ENCODE peak calls at places on chromosome 15, in ten cellular contexts. C is thoracic aorta, A is fibroblast of mammary gland, G is upper lobe of right lung, S is heart left ventricle, T is astrocyte of the cerebellum, D is cardiac muscle cell, B is breast epithelium, W is lung, Y is body of pancreas. O is an unnamed sample.

GRCh38 chr15:64349375-64349774 is 6.6 kb downstream of the CSNK1G1 start:
- DNase-seq in C (no peak), A (no peak), G (no peak), S (no peak), T (no peak), D (no peak), B (no peak), W (no peak), Y (no peak), O (no peak)

GRCh38 chr15:41495736-41496599 is 2.3 kb downstream of the ITPKA start:
- DNase-seq in C (no peak), A (no peak), G (no peak), S (peak; percentile 30), T (no peak), D (no peak), B (no peak), W (no peak), Y (peak; percentile 59), O (no peak)

GRCh38 chr15:61794881-61795280 is 265.4 kb downstream of the VPS13C start:
- DNase-seq in C (no peak), A (peak; percentile 90), G (no peak), S (no peak), T (peak; percentile 50), D (no peak), B (no peak), W (no peak), Y (no peak), O (no peak)

GRCh38 chr15:94576889-94577533 is 345.6 kb downstream of the MCTP2 start:
- DNase-seq in C (no peak), A (peak; percentile 1), G (no peak), S (no peak), T (no peak), D (peak; percentile 20), B (no peak), W (no peak), Y (peak; percentile 36), O (peak; percentile 47)

GRCh38 chr15:26352909-26353308 is 420.0 kb downstream of the GABRB3 start:
- DNase-seq in C (no peak), A (no peak), G (no peak), S (no peak), T (no peak), D (no peak), B (no peak), W (no peak), Y (no peak), O (no peak)

GRCh38 chr15:70318996-70319465 is 221.3 kb upstream of the TLE3 start:
- DNase-seq in C (no peak), A (peak; percentile 98), G (no peak), S (no peak), T (no peak), D (peak; percentile 52), B (peak; percentile 18), W (no peak), Y (no peak), O (no peak)

GRCh38 chr15:92904832-92905640 is 4.9 kb downstream of the CHD2 start:
- DNase-seq in C (no peak), A (no peak), G (no peak), S (no peak), T (no peak), D (no peak), B (no peak), W (no peak), Y (no peak), O (no peak)

GRCh38 chr15:43249699-43250203 is 17.0 kb downstream of the TGM5 start:
- DNase-seq in C (no peak), A (peak; percentile 60), G (no peak), S (no peak), T (peak; percentile 87), D (peak; percentile 75), B (no peak), W (no peak), Y (no peak), O (peak; percentile 94)

GRCh38 chr15:71538922-71539321 is 271.4 kb upstream of the NR2E3 start:
- DNase-seq in C (no peak), A (no peak), G (no peak), S (no peak), T (no peak), D (no peak), B (no peak), W (no peak), Y (no peak), O (no peak)

GRCh38 chr15:71529353-71529752 is 281.0 kb upstream of the NR2E3 start:
- DNase-seq in C (no peak), A (no peak), G (no peak), S (no peak), T (no peak), D (no peak), B (no peak), W (no peak), Y (no peak), O (no peak)

GRCh38 chr15:71530116-71530515 is 280.2 kb upstream of the NR2E3 start:
- DNase-seq in C (no peak), A (no peak), G (no peak), S (no peak), T (no peak), D (no peak), B (no peak), W (no peak), Y (no peak), O (no peak)

GRCh38 chr15:71538181-71538580 is 272.2 kb upstream of the NR2E3 start:
- DNase-seq in C (no peak), A (peak; percentile 23), G (no peak), S (no peak), T (no peak), D (no peak), B (no peak), W (no peak), Y (no peak), O (no peak)

DNA sequence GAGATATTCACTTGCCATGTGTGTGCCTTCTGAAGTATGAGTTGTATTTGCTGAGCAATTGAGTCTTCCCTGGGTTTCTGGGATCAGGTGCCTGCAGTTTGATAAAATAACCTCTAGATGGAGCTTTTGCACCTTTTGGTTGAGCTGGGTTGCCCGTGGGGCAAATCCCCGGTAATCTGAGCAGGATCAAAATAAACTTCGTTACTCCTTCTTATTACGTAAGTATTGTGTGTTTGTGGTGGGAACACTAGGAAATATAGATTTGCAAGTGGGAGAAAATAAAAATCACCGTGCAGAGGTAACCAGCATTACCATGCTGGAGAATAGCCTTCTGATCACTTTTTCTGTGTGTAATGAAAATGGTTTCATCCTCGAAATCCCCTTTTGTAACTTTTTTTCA is 277.4 kb upstream of the NR2E3 start:
- DNase-seq in C (no peak), A (peak; percentile 59), G (no peak), S (no peak), T (no peak), D (peak; percentile 37), B (no peak), W (no peak), Y (no peak), O (peak; percentile 28)
- TF ChIP-seq CTCF in C (peak; percentile 44), A (peak; percentile 79), G (peak; percentile 60), S (peak; percentile 38), T (peak; percentile 59), D (peak; percentile 62), B (peak; percentile 49), W (no peak), Y (no peak), O (peak; percentile 42)

DNA sequence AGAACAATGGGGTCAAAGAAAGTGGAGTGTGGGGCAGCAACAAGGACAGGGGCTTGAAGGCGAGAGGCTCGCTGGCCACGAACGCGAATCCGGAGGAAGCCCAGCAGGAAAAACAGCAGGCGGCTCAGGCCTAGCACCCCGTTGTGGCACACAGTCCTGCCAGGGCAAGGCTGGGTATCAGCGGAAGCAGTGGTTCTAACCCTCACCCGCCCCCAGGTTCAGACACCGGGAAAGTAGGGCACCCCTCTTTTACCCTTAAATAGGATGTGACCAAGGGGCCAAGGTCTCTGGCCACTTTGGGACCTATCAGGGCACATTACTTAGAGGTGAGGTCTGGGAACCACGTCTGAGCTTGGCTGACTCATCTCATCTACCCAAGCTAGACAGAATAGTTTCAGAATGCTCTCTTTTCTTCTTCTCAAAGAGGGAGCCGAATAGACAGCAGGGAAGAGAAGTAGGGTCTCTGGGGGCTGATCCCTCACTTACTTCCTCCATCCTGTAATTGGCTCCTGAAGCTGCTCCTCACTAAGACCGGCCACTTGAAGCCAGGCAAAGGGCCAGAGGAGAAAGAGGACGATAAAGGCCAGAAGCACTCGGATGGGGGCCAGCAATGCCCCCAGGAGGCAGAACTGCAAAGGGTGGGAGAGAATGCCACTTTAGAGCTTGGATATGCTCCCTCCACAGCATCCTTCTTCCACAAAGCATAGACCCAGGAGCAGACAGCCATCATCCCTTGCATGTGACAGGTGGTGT is 1.7 kb downstream of the LPCAT4 start:
- DNase-seq in C (no peak), A (no peak), G (peak; percentile 52), S (peak; percentile 83), T (no peak), D (peak; percentile 35), B (no peak), W (no peak), Y (no peak), O (peak; percentile 62)
- H3K4me3 ChIP-seq in C (no peak overlapping the region), A (peak overlapping the region; percentile 87), G (peak overlapping the region; percentile 98), S (peak overlapping the region; percentile 86), T (peak overlapping the region; percentile 94), D (peak overlapping the region; percentile 90), B (peak overlapping the region; percentile 87), W (no peak overlapping the region), Y (no peak overlapping the region), O (peak overlapping the region; percentile 65)

GRCh38 chr15:62835351-62835750 is 207.2 kb upstream of the TPM1 start:
- DNase-seq in C (no peak), A (no peak), G (no peak), S (peak; percentile 77), T (no peak), D (peak; percentile 40), B (peak; percentile 92), W (peak; percentile 31), Y (peak; percentile 81), O (no peak)
- TF ChIP-seq CTCF in C (no peak), A (no peak), G (no peak), S (no peak), T (no peak), D (no peak), B (peak; percentile 26), W (no peak), Y (no peak), O (no peak)

GRCh38 chr15:68298882-68299381 is 21.4 kb downstream of the FEM1B start:
- DNase-seq in C (no peak), A (peak; percentile 52), G (no peak), S (no peak), T (no peak), D (no peak), B (peak; percentile 20), W (peak; percentile 27), Y (no peak), O (peak; percentile 87)

GRCh38 chr15:68295430-68295829 is 17.9 kb downstream of the FEM1B start:
- DNase-seq in C (no peak), A (no peak), G (no peak), S (no peak), T (no peak), D (no peak), B (no peak), W (no peak), Y (no peak), O (no peak)

GRCh38 chr15:68299436-68299835 is 21.9 kb downstream of the FEM1B start:
- DNase-seq in C (no peak), A (peak; percentile 46), G (no peak), S (no peak), T (no peak), D (no peak), B (peak; percentile 16), W (peak; percentile 28), Y (no peak), O (no peak)

GRCh38 chr15:68300115-68300940 is 22.8 kb downstream of the FEM1B start:
- DNase-seq in C (no peak), A (no peak), G (no peak), S (no peak), T (no peak), D (no peak), B (no peak), W (peak; percentile 17), Y (no peak), O (no peak)

GRCh38 chr15:68298336-68298735 is 20.8 kb downstream of the FEM1B start:
- DNase-seq in C (no peak), A (no peak), G (no peak), S (no peak), T (no peak), D (no peak), B (no peak), W (peak; percentile 23), Y (no peak), O (no peak)
- H3K4me3 ChIP-seq in C (no peak overlapping the region), A (no peak overlapping the region), G (peak overlapping the region; percentile 36), S (peak overlapping the region; percentile 39), T (no peak overlapping the region), D (no peak overlapping the region), B (no peak overlapping the region), W (no peak overlapping the region), Y (no peak overlapping the region), O (peak overlapping the region; percentile 46)